ENCODE peak calls at places on chromosome 15, in eight cellular contexts. F, N, Z, J, H, B, W and Q are unnamed samples.

GRCh38 chr15:52653451-52653964 is 25.7 kb downstream of the ATOSA start:
- DNase-seq in F (peak; percentile 83), N (peak; percentile 96), Z (no peak), J (no peak), H (peak; percentile 83), B (no peak), W (no peak), Q (peak; percentile 53)

GRCh38 chr15:74552761-74553441 is 11.9 kb downstream of the ARID3B start:
- DNase-seq in F (no peak), N (no peak), Z (no peak), J (no peak), H (no peak), B (no peak), W (no peak), Q (no peak)

GRCh38 chr15:69478259-69478687 is 25.7 kb downstream of the RPLP1 start:
- DNase-seq in F (peak; percentile 38), N (peak; percentile 52), Z (peak; percentile 86), J (peak; percentile 62), H (no peak), B (peak; percentile 73), W (peak; percentile 54), Q (no peak)

GRCh38 chr15:64610257-64610919 is 150.0 kb downstream of the ZNF609 start:
- DNase-seq in F (no peak), N (no peak), Z (no peak), J (no peak), H (no peak), B (no peak), W (no peak), Q (no peak)

GRCh38 chr15:69489101-69489571 is 36.5 kb downstream of the RPLP1 start:
- DNase-seq in F (no peak), N (no peak), Z (no peak), J (no peak), H (no peak), B (no peak), W (no peak), Q (no peak)

GRCh38 chr15:44591326-44591725 is 54.4 kb downstream of the EIF3J start:
- DNase-seq in F (no peak), N (no peak), Z (no peak), J (no peak), H (no peak), B (no peak), W (no peak), Q (no peak)

GRCh38 chr15:99169769-99170311 is 65.0 kb downstream of the SYNM start:
- DNase-seq in F (peak; percentile 21), N (peak; percentile 78), Z (no peak), J (no peak), H (no peak), B (peak; percentile 57), W (no peak), Q (no peak)

GRCh38 chr15:56759450-56759845 is 26.1 kb upstream of the ZNF280D start:
- DNase-seq in F (peak; percentile 97), N (peak; percentile 99), Z (no peak), J (no peak), H (peak; percentile 65), B (peak; percentile 61), W (no peak), Q (peak; percentile 45)

GRCh38 chr15:91952216-91952615 is 98.7 kb downstream of the SLCO3A1 start:
- DNase-seq in F (no peak), N (no peak), Z (no peak), J (no peak), H (no peak), B (no peak), W (no peak), Q (no peak)

GRCh38 chr15:56754993-56755392 is 21.7 kb upstream of the ZNF280D start:
- DNase-seq in F (peak; percentile 68), N (no peak), Z (no peak), J (no peak), H (no peak), B (no peak), W (no peak), Q (no peak)

GRCh38 chr15:42593143-42593542 is 17.7 kb downstream of the STARD9 start:
- DNase-seq in F (peak; percentile 63), N (no peak), Z (no peak), J (no peak), H (no peak), B (peak; percentile 55), W (no peak), Q (no peak)

GRCh38 chr15:47422901-47423300 is 294.4 kb upstream of the SEMA6D start:
- DNase-seq in F (peak; percentile 43), N (peak; percentile 50), Z (no peak), J (no peak), H (no peak), B (no peak), W (no peak), Q (no peak)

GRCh38 chr15:101406796-101407195 is 82.7 kb downstream of the PCSK6 start:
- DNase-seq in F (no peak), N (no peak), Z (no peak), J (no peak), H (no peak), B (no peak), W (no peak), Q (no peak)

GRCh38 chr15:70299931-70300858 is 202.5 kb upstream of the TLE3 start:
- DNase-seq in F (no peak), N (no peak), Z (no peak), J (peak; percentile 89), H (no peak), B (no peak), W (no peak), Q (no peak)

GRCh38 chr15:31031471-31032064 is 40.1 kb upstream of the MTMR10 start:
- DNase-seq in F (peak; percentile 50), N (peak; percentile 78), Z (no peak), J (no peak), H (no peak), B (no peak), W (no peak), Q (no peak)

GRCh38 chr15:41934843-41935242 is 37.5 kb downstream of the EHD4 start:
- DNase-seq in F (no peak), N (peak; percentile 38), Z (no peak), J (peak; percentile 92), H (no peak), B (no peak), W (no peak), Q (no peak)

GRCh38 chr15:99407716-99408115 is 156.4 kb downstream of the LRRC28 start:
- DNase-seq in F (no peak), N (no peak), Z (no peak), J (no peak), H (no peak), B (no peak), W (no peak), Q (no peak)

GRCh38 chr15:85745525-85745924 is 49.2 kb downstream of the KLHL25 start:
- DNase-seq in F (no peak), N (no peak), Z (no peak), J (no peak), H (no peak), B (no peak), W (no peak), Q (no peak)

GRCh38 chr15:95051881-95052280 is 820.5 kb downstream of the MCTP2 start:
- DNase-seq in F (peak; percentile 77), N (peak; percentile 36), Z (no peak), J (no peak), H (no peak), B (no peak), W (no peak), Q (no peak)

GRCh38 chr15:66771351-66771650 is 69.3 kb downstream of the SMAD6 start:
- DNase-seq in F (no peak), N (no peak), Z (no peak), J (no peak), H (no peak), B (no peak), W (no peak), Q (no peak)

GRCh38 chr15:29924750-29925149 is 102.5 kb upstream of the TJP1 start:
- DNase-seq in F (peak; percentile 14), N (peak; percentile 72), Z (peak; percentile 45), J (no peak), H (no peak), B (peak; percentile 32), W (peak; percentile 93), Q (peak; percentile 77)

GRCh38 chr15:90629217-90629616 is 87.9 kb upstream of the BLM start:
- DNase-seq in F (no peak), N (no peak), Z (no peak), J (no peak), H (no peak), B (no peak), W (no peak), Q (no peak)

GRCh38 chr15:69351333-69351732 is 52.6 kb downstream of the PAQR5 start:
- DNase-seq in F (no peak), N (no peak), Z (no peak), J (no peak), H (no peak), B (no peak), W (no peak), Q (no peak)

GRCh38 chr15:48437178-48437577 is 105.9 kb downstream of the DUT start:
- DNase-seq in F (peak; percentile 80), N (no peak), Z (no peak), J (no peak), H (no peak), B (no peak), W (no peak), Q (no peak)

GRCh38 chr15:74725241-74725774 is at the start of gene CYP1A1:
- DNase-seq in F (no peak), N (no peak), Z (peak; percentile 47), J (peak; percentile 38), H (no peak), B (peak; percentile 55), W (no peak), Q (no peak)